ENCODE peak calls at places on chromosome 11, in four cellular contexts. Y is WTC11, E is natural killer cell, R is kidney epithelial cell. C is an unnamed sample.

GRCh38 chr11:32088117-32088941 is 2.5 kb upstream of the RCN1 start:
- DNase-seq in R (peak), Y (no peak), E (no peak), C (no peak)

GRCh38 chr11:12052676-12053605 is 44.5 kb upstream of the DKK3 start:
- DNase-seq in E (no peak), R (no peak), Y (peak), C (no peak)

GRCh38 chr11:18706330-18707243 is 8.0 kb downstream of the TMEM86A start:
- DNase-seq in Y (peak), E (no peak), R (no peak), C (no peak)

GRCh38 chr11:71323876-71324526 is 71.6 kb upstream of the SHANK2 start:
- DNase-seq in E (no peak), R (no peak), Y (no peak), C (no peak)

GRCh38 chr11:12741671-12742216 is 67.5 kb downstream of the TEAD1 start:
- DNase-seq in R (no peak), E (no peak), Y (no peak), C (no peak)

GRCh38 chr11:14384338-14384737 is 25.4 kb upstream of the RRAS2 start:
- DNase-seq in Y (no peak), R (no peak), E (no peak), C (no peak)

GRCh38 chr11:119691020-119691666 is 37.9 kb downstream of the NECTIN1 start:
- DNase-seq in R (no peak), E (peak), Y (no peak), C (no peak)

GRCh38 chr11:20025331-20025840 is 134.9 kb downstream of the DBX1 start:
- DNase-seq in Y (no peak), R (no peak), E (no peak), C (no peak)

GRCh38 chr11:44574620-44575287 is 9.3 kb downstream of the CD82 start:
- DNase-seq in R (peak), E (no peak), Y (no peak), C (no peak)

GRCh38 chr11:81497202-81497804 is 1236.4 kb downstream of the FAM181B start:
- DNase-seq in E (no peak), R (no peak), Y (no peak), C (no peak)

DNA sequence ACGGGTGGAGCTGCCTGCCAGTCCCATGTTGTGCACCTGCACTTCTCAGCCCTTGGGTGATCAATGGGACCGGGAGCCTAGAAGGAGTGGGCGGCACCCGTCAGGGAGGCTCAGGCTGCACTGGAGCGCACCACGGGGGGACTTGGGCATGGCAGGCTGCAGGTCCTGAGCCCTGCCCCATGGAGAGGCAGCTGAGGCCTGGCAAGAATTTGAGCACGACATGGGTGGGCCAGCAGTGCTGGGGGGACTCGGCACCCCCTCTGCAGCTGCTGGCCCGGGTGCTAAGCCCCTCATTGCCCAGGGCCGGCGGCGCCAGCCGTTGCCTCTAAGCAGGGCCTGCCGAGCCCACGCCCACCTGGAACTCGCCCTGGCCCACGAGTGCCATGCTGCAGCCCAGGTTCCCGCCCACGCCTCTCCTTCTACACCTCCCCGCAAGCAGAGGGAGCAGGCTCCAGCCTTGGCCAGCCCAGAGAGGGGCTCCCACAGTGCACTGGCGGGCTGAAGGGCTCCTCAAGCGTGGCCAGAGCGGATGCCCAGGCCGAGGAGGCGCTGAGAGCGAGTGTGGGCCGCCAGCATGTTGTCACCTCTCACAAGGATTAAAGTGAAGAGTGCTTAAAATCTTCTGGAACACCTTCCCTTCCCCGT is 372.0 kb downstream of the ETS1 start:
- DNase-seq in Y (no peak), E (no peak), R (no peak), C (no peak)
- TF ChIP-seq CTCF in Y (no peak), E (no peak), R (no peak), C (no peak)

DNA sequence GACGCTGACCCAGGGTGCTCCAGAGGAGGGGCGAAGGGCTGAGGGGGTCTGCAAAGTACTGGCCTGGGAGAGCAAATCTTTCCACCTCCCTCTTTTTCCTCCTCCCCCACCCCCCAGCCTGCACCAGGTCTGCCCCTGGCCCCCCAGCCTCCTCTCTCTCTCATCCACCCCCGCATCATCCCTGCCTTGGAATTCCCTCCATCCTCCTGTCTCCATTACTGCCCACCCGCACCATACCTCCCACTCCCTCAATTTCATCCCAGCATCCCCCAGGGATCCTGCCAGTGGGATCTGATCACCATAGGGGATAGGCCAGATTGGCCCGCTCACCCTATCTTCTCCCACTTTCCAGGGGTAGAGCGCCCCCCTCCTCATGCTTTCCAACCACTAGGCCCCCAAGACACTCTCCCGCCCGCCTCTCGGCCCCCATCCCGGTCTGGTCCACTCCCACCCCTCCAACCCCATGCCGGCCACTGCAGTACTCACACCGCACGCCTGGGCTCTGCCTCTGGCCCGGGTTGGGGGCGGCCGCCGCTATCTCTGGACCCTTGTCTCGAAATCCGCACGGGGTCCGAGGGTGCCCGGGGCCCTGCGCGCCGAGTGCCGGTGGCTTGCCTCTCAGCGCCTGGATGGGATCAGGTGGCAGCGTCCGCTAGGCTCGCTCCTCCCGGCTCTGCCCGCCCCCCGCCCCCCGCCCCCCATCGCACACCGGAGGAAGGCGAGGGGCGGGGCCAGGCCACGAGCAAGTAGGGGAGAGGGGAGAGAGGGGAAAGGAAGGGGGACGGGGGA is at the start of gene GAL3ST3:
- DNase-seq in E (no peak), Y (peak), R (no peak), C (peak)
- TF ChIP-seq CTCF in E (no peak), Y (no peak), R (no peak), C (no peak)

GRCh38 chr11:114027941-114028340 is 31.6 kb upstream of the ZBTB16 start:
- DNase-seq in R (no peak), E (no peak), Y (no peak), C (no peak)
- TF ChIP-seq CTCF in R (no peak), E (no peak), Y (no peak), C (no peak)

DNA sequence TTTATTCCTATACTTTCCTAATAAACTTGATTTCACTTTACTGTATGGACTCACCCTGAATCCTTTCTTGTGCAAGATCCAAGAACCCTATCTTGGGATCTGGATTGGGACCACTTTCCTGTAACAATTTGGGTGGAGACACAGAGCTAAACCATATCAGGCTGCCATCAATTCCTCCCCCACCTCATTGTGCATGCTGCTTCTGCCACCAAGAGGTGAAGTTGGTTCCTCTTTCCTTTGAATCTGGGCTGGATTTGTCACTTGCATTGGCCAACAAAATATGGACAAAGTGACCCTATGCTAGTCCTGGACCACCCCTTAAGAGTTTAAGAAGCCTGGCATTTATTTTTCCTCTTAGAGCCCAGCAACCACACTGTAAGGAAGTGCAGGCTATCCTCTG is 39.4 kb upstream of the CEP295 start:
- DNase-seq in Y (no peak), R (no peak), E (no peak), C (no peak)
- TF ChIP-seq CTCF in Y (no peak), R (no peak), E (no peak), C (no peak)